ENCODE peak calls at places on chromosome 3, in seven cellular contexts. B is H54, W is ovary, C is GM12878, Z is A549, J is heart left ventricle, X is tibial nerve. E is an unnamed sample.

GRCh38 chr3:50321844-50322385 is 630 bp downstream of the HYAL2 start:
- DNase-seq in B (no peak), W (no peak), C (no peak), Z (no peak), J (no peak), X (no peak), E (no peak)

GRCh38 chr3:31064021-31064420 is 169.6 kb upstream of the GADL1 start:
- DNase-seq in B (no peak), W (no peak), C (no peak), Z (no peak), J (no peak), X (no peak), E (no peak)

GRCh38 chr3:119034256-119035013 is at the start of gene IGSF11:
- DNase-seq in B (peak; percentile 13), W (peak; percentile 89), C (no peak), Z (peak; percentile 82), J (peak; percentile 50), X (peak; percentile 53), E (peak; percentile 38)

GRCh38 chr3:124965413-124965812 is 30.9 kb upstream of the MUC13 start:
- DNase-seq in B (no peak), W (no peak), C (peak; percentile 8), Z (no peak), J (no peak), X (no peak), E (no peak)

GRCh38 chr3:129144786-129145185 is 16.1 kb downstream of the ISY1 start:
- DNase-seq in B (no peak), W (no peak), C (no peak), Z (no peak), J (no peak), X (no peak), E (no peak)

GRCh38 chr3:36142746-36143145 is 237.6 kb upstream of the STAC start:
- DNase-seq in B (no peak), W (no peak), C (no peak), Z (no peak), J (no peak), X (no peak), E (no peak)

GRCh38 chr3:149813367-149814281 is 609 bp downstream of the RNF13 start:
- DNase-seq in B (no peak), W (no peak), C (no peak), Z (peak; percentile 17), J (no peak), X (no peak), E (peak; percentile 65)

GRCh38 chr3:109640146-109640652 is 302.9 kb upstream of the DPPA4 start:
- DNase-seq in B (no peak), W (no peak), C (no peak), Z (no peak), J (no peak), X (no peak), E (no peak)

GRCh38 chr3:19526071-19526470 is 377.8 kb downstream of the KCNH8 start:
- DNase-seq in B (no peak), W (no peak), C (no peak), Z (no peak), J (no peak), X (no peak), E (no peak)

GRCh38 chr3:61521229-61521628 is 40.1 kb upstream of the PTPRG start:
- DNase-seq in B (no peak), W (no peak), C (peak; percentile 77), Z (no peak), J (no peak), X (no peak), E (no peak)

GRCh38 chr3:127888564-127889107 is 26.4 kb upstream of the KBTBD12 start:
- DNase-seq in B (no peak), W (no peak), C (no peak), Z (no peak), J (no peak), X (no peak), E (no peak)

GRCh38 chr3:72288955-72289707 is 504.2 kb upstream of the PROK2 start:
- DNase-seq in B (no peak), W (peak; percentile 57), C (no peak), Z (no peak), J (peak; percentile 38), X (no peak), E (peak; percentile 97)

GRCh38 chr3:38662544-38662943 is 13.1 kb upstream of the SCN5A start:
- DNase-seq in B (no peak), W (no peak), C (no peak), Z (peak; percentile 64), J (no peak), X (no peak), E (peak; percentile 7)

GRCh38 chr3:11820540-11821041 is 26.1 kb downstream of the TAMM41 start:
- DNase-seq in B (peak; percentile 58), W (peak; percentile 50), C (no peak), Z (peak; percentile 5), J (no peak), X (no peak), E (no peak)

GRCh38 chr3:127114337-127115070 is 78.4 kb upstream of the PRR23E start:
- DNase-seq in B (no peak), W (no peak), C (no peak), Z (no peak), J (no peak), X (no peak), E (no peak)

GRCh38 chr3:195905970-195906864 is 2.1 kb downstream of the TNK2 start:
- DNase-seq in B (no peak), W (no peak), C (no peak), Z (no peak), J (no peak), X (no peak), E (no peak)

GRCh38 chr3:47476644-47477199 is 981 bp upstream of the SCAP start:
- DNase-seq in B (no peak), W (no peak), C (no peak), Z (no peak), J (no peak), X (no peak), E (no peak)

GRCh38 chr3:128845119-128845518 is 34.3 kb upstream of the ACAD9 start:
- DNase-seq in B (no peak), W (no peak), C (no peak), Z (no peak), J (no peak), X (no peak), E (peak; percentile 51)

GRCh38 chr3:10008588-10009344 is 17.5 kb upstream of the FANCD2 start:
- DNase-seq in B (peak; percentile 51), W (peak; percentile 94), C (no peak), Z (peak; percentile 67), J (peak; percentile 87), X (peak; percentile 84), E (peak; percentile 86)

GRCh38 chr3:107512108-107512507 is 10.7 kb upstream of the BBX start:
- DNase-seq in B (no peak), W (no peak), C (no peak), Z (peak; percentile 5), J (no peak), X (no peak), E (no peak)

GRCh38 chr3:52526151-52526561 is 7.5 kb downstream of the NT5DC2 start:
- DNase-seq in B (no peak), W (peak; percentile 36), C (no peak), Z (no peak), J (no peak), X (no peak), E (no peak)

GRCh38 chr3:99484871-99485270 is 153.5 kb upstream of the COL8A1 start:
- DNase-seq in B (no peak), W (no peak), C (no peak), Z (no peak), J (no peak), X (no peak), E (no peak)

GRCh38 chr3:197203714-197204146 is 94.7 kb downstream of the DLG1 start:
- DNase-seq in B (no peak), W (no peak), C (no peak), Z (no peak), J (no peak), X (no peak), E (no peak)

GRCh38 chr3:25904248-25904647 is 114.4 kb downstream of the OXSM start:
- DNase-seq in B (no peak), W (no peak), C (no peak), Z (no peak), J (peak; percentile 19), X (no peak), E (no peak)

GRCh38 chr3:132628157-132628556 is 31.1 kb downstream of the ACKR4 start:
- DNase-seq in B (no peak), W (no peak), C (no peak), Z (no peak), J (no peak), X (no peak), E (no peak)

GRCh38 chr3:58098531-58098930 is 90.3 kb downstream of the FLNB start:
- DNase-seq in B (no peak), W (no peak), C (no peak), Z (no peak), J (no peak), X (no peak), E (no peak)

GRCh38 chr3:14216257-14217048 is 37.8 kb downstream of the LSM3 start:
- DNase-seq in B (no peak), W (no peak), C (no peak), Z (peak; percentile 32), J (peak; percentile 68), X (no peak), E (peak; percentile 63)

GRCh38 chr3:115146032-115146417 is 1.1 kb downstream of the ZBTB20 start:
- DNase-seq in B (peak; percentile 52), W (no peak), C (no peak), Z (peak; percentile 84), J (peak; percentile 31), X (no peak), E (peak; percentile 80)
- TF ChIP-seq POLR2A in B (peak; percentile 39), W (no peak), C (no peak), Z (no peak), J (no peak), X (peak; percentile 8), E (peak; percentile 50)

GRCh38 chr3:194244167-194244566 is 107.0 kb downstream of the CPN2 start:
- DNase-seq in B (no peak), W (no peak), C (no peak), Z (no peak), J (no peak), X (no peak), E (no peak)
- TF ChIP-seq POLR2A in B (no peak), W (no peak), C (no peak), Z (no peak), J (no peak), X (no peak), E (no peak)

DNA sequence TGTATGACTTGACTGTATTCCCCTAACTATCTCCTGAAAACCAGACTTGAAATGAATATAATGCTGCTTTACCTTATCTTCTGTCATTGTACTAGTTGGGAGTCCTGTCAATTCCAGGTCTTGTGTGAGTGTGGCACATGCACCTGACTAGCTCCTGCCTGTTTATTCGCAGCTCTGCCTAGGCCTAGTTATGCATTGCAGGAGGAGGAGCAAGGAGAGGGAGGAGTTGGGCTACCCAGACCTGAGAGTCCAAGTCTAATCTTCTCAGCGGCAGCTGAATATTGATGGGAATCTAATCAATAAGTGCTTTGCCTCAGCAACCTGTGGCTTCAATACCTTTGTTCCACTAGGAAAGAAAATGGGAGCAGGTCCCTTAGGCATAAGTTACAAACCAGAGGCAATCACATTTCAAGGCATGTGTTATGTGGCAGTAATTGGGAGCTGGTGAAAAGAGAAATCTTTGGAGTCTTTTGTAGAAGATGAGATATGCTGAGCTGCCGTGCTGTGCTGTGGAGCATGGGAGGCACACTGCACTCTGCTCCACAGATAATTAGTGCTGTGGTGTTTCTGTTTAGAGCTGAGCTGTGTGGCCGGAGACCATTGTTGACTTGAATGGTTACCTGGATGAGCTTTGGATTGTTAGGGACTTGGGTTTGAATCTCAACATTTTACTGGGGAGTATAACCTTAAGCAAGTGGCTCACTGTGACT is at the start of gene SLC2A2:
- DNase-seq in B (no peak), W (no peak), C (no peak), Z (no peak), J (no peak), X (no peak), E (no peak)
- TF ChIP-seq POLR2A in B (no peak), W (no peak), C (no peak), Z (no peak), J (no peak), X (no peak), E (no peak)

GRCh38 chr3:183635431-183636220 is at the start of gene KLHL24:
- DNase-seq in B (peak; percentile 97), W (peak; percentile 94), C (peak; percentile 60), Z (peak; percentile 86), J (peak; percentile 95), X (peak; percentile 87), E (peak; percentile 91)
- TF ChIP-seq POLR2A in B (no peak), W (peak; percentile 95), C (peak; percentile 90), Z (no peak), J (peak; percentile 95), X (peak; percentile 98), E (peak; percentile 86)

E was measured in erythroblast.